ENCODE peak calls at places on chromosome 4, in nine cellular contexts. One of them, this sample, is unnamed.

GRCh38 chr4:96136056-96136455 is 296.2 kb downstream of the PDHA2 start:
- DNase-seq in tibial artery: no peak
- DNase-seq in lower leg skin: no peak
- DNase-seq in NB4: no peak
- DNase-seq in NCI-H1417: no peak
- DNase-seq in amygdala: no peak
- DNase-seq in HEK293T: no peak
- DNase-seq in GM12865: no peak
- DNase-seq in activated CD4-positive, alpha-beta T cell treated with anti-CD3 and anti-CD28 coated beads, Interleukin-2, amount 50 U/mL, for 48 hours: no peak
- DNase-seq in this sample: no peak

GRCh38 chr4:138952405-138952804 is 63.2 kb upstream of the NOCT start:
- DNase-seq in tibial artery: no peak
- DNase-seq in lower leg skin: no peak
- DNase-seq in NB4: no peak
- DNase-seq in NCI-H1417: no peak
- DNase-seq in amygdala: no peak
- DNase-seq in HEK293T: no peak
- DNase-seq in GM12865: no peak
- DNase-seq in activated CD4-positive, alpha-beta T cell treated with anti-CD3 and anti-CD28 coated beads, Interleukin-2, amount 50 U/mL, for 48 hours: peak; percentile 24
- DNase-seq in this sample: no peak

GRCh38 chr4:116015062-116015461 is 901.6 kb upstream of the NDST4 start:
- DNase-seq in tibial artery: no peak
- DNase-seq in lower leg skin: no peak
- DNase-seq in NB4: peak; percentile 16
- DNase-seq in NCI-H1417: no peak
- DNase-seq in amygdala: no peak
- DNase-seq in HEK293T: no peak
- DNase-seq in GM12865: no peak
- DNase-seq in activated CD4-positive, alpha-beta T cell treated with anti-CD3 and anti-CD28 coated beads, Interleukin-2, amount 50 U/mL, for 48 hours: no peak
- DNase-seq in this sample: peak; percentile 52

GRCh38 chr4:25860586-25861421 is 2.0 kb downstream of the SEL1L3 start:
- DNase-seq in tibial artery: no peak
- DNase-seq in lower leg skin: no peak
- DNase-seq in NB4: peak; percentile 84
- DNase-seq in NCI-H1417: no peak
- DNase-seq in amygdala: no peak
- DNase-seq in HEK293T: no peak
- DNase-seq in GM12865: no peak
- DNase-seq in activated CD4-positive, alpha-beta T cell treated with anti-CD3 and anti-CD28 coated beads, Interleukin-2, amount 50 U/mL, for 48 hours: peak; percentile 41
- DNase-seq in this sample: peak; percentile 92

GRCh38 chr4:169492436-169493163 is 119.8 kb downstream of the NEK1 start:
- DNase-seq in tibial artery: no peak
- DNase-seq in lower leg skin: no peak
- DNase-seq in NB4: peak; percentile 50
- DNase-seq in NCI-H1417: peak; percentile 1
- DNase-seq in amygdala: no peak
- DNase-seq in HEK293T: peak; percentile 56
- DNase-seq in GM12865: peak; percentile 62
- DNase-seq in activated CD4-positive, alpha-beta T cell treated with anti-CD3 and anti-CD28 coated beads, Interleukin-2, amount 50 U/mL, for 48 hours: peak; percentile 30
- DNase-seq in this sample: peak; percentile 67

GRCh38 chr4:142396279-142396678 is 449.8 kb downstream of the INPP4B start:
- DNase-seq in tibial artery: no peak
- DNase-seq in lower leg skin: no peak
- DNase-seq in NB4: no peak
- DNase-seq in NCI-H1417: no peak
- DNase-seq in amygdala: no peak
- DNase-seq in HEK293T: no peak
- DNase-seq in GM12865: no peak
- DNase-seq in activated CD4-positive, alpha-beta T cell treated with anti-CD3 and anti-CD28 coated beads, Interleukin-2, amount 50 U/mL, for 48 hours: no peak
- DNase-seq in this sample: no peak

GRCh38 chr4:74754218-74754617 is 40.1 kb downstream of the BTC start:
- DNase-seq in tibial artery: no peak
- DNase-seq in lower leg skin: no peak
- DNase-seq in NB4: no peak
- DNase-seq in NCI-H1417: no peak
- DNase-seq in amygdala: no peak
- DNase-seq in HEK293T: no peak
- DNase-seq in GM12865: peak; percentile 30
- DNase-seq in activated CD4-positive, alpha-beta T cell treated with anti-CD3 and anti-CD28 coated beads, Interleukin-2, amount 50 U/mL, for 48 hours: no peak
- DNase-seq in this sample: peak; percentile 72

GRCh38 chr4:105281016-105281415 is 134.3 kb downstream of the TET2 start:
- DNase-seq in tibial artery: no peak
- DNase-seq in lower leg skin: no peak
- DNase-seq in NB4: no peak
- DNase-seq in NCI-H1417: no peak
- DNase-seq in amygdala: no peak
- DNase-seq in HEK293T: no peak
- DNase-seq in GM12865: no peak
- DNase-seq in activated CD4-positive, alpha-beta T cell treated with anti-CD3 and anti-CD28 coated beads, Interleukin-2, amount 50 U/mL, for 48 hours: no peak
- DNase-seq in this sample: no peak

GRCh38 chr4:168475745-168476144 is 4.5 kb downstream of the DDX60L start:
- DNase-seq in tibial artery: no peak
- DNase-seq in lower leg skin: no peak
- DNase-seq in NB4: peak; percentile 25
- DNase-seq in NCI-H1417: no peak
- DNase-seq in amygdala: no peak
- DNase-seq in HEK293T: no peak
- DNase-seq in GM12865: no peak
- DNase-seq in activated CD4-positive, alpha-beta T cell treated with anti-CD3 and anti-CD28 coated beads, Interleukin-2, amount 50 U/mL, for 48 hours: peak; percentile 42
- DNase-seq in this sample: no peak

GRCh38 chr4:185933078-185933581 is 121.1 kb upstream of the SORBS2 start:
- DNase-seq in tibial artery: no peak
- DNase-seq in lower leg skin: no peak
- DNase-seq in NB4: no peak
- DNase-seq in NCI-H1417: no peak
- DNase-seq in amygdala: no peak
- DNase-seq in HEK293T: no peak
- DNase-seq in GM12865: no peak
- DNase-seq in activated CD4-positive, alpha-beta T cell treated with anti-CD3 and anti-CD28 coated beads, Interleukin-2, amount 50 U/mL, for 48 hours: no peak
- DNase-seq in this sample: no peak

GRCh38 chr4:48345542-48345941 is 4.2 kb downstream of the SLAIN2 start:
- DNase-seq in tibial artery: no peak
- DNase-seq in lower leg skin: no peak
- DNase-seq in NB4: no peak
- DNase-seq in NCI-H1417: no peak
- DNase-seq in amygdala: no peak
- DNase-seq in HEK293T: no peak
- DNase-seq in GM12865: no peak
- DNase-seq in activated CD4-positive, alpha-beta T cell treated with anti-CD3 and anti-CD28 coated beads, Interleukin-2, amount 50 U/mL, for 48 hours: no peak
- DNase-seq in this sample: no peak

GRCh38 chr4:155751569-155751968 is 7.3 kb upstream of the GUCY1B1 start:
- DNase-seq in tibial artery: no peak
- DNase-seq in lower leg skin: no peak
- DNase-seq in NB4: no peak
- DNase-seq in NCI-H1417: no peak
- DNase-seq in amygdala: no peak
- DNase-seq in HEK293T: no peak
- DNase-seq in GM12865: no peak
- DNase-seq in activated CD4-positive, alpha-beta T cell treated with anti-CD3 and anti-CD28 coated beads, Interleukin-2, amount 50 U/mL, for 48 hours: no peak
- DNase-seq in this sample: no peak

GRCh38 chr4:86280246-86280645 is 79.6 kb downstream of the MAPK10 start:
- DNase-seq in tibial artery: no peak
- DNase-seq in lower leg skin: no peak
- DNase-seq in NB4: no peak
- DNase-seq in NCI-H1417: no peak
- DNase-seq in amygdala: no peak
- DNase-seq in HEK293T: no peak
- DNase-seq in GM12865: no peak
- DNase-seq in activated CD4-positive, alpha-beta T cell treated with anti-CD3 and anti-CD28 coated beads, Interleukin-2, amount 50 U/mL, for 48 hours: no peak
- DNase-seq in this sample: peak; percentile 88

This sample was measured in Karpas-422.